ENCODE peak calls at places on chromosomes 2 and 18, in nine cellular contexts. One of them, this sample, is unnamed.

GRCh38 chr2:217027414-217027813 is 167.6 kb upstream of the TNP1 start:
- DNase-seq in KG1: no peak
- DNase-seq in T-helper 1 cell: no peak
- DNase-seq in suprapubic skin: no peak
- DNase-seq in IMR-90: no peak
- DNase-seq in anterior cingulate cortex: no peak
- DNase-seq in NCI-H1092: no peak
- DNase-seq in astrocyte of the spinal cord: no peak
- DNase-seq in HS-5: no peak
- DNase-seq in this sample: no peak

GRCh38 chr18:73043231-73044000 is 175.6 kb upstream of the NETO1 start:
- DNase-seq in IMR-90: no peak
- DNase-seq in T-helper 1 cell: no peak
- DNase-seq in suprapubic skin: no peak
- DNase-seq in anterior cingulate cortex: no peak
- DNase-seq in HS-5: no peak
- DNase-seq in NCI-H1092: peak; percentile 92
- DNase-seq in astrocyte of the spinal cord: no peak
- DNase-seq in KG1: no peak
- DNase-seq in this sample: no peak

GRCh38 chr2:33042819-33043218 is 96.1 kb downstream of the LTBP1 start:
- DNase-seq in suprapubic skin: no peak
- DNase-seq in anterior cingulate cortex: no peak
- DNase-seq in KG1: no peak
- DNase-seq in HS-5: no peak
- DNase-seq in NCI-H1092: no peak
- DNase-seq in astrocyte of the spinal cord: no peak
- DNase-seq in T-helper 1 cell: no peak
- DNase-seq in IMR-90: no peak
- DNase-seq in this sample: no peak

GRCh38 chr2:39007875-39008504 is 112.9 kb downstream of the SOS1 start:
- DNase-seq in IMR-90: no peak
- DNase-seq in anterior cingulate cortex: no peak
- DNase-seq in NCI-H1092: no peak
- DNase-seq in astrocyte of the spinal cord: no peak
- DNase-seq in HS-5: no peak
- DNase-seq in KG1: no peak
- DNase-seq in T-helper 1 cell: no peak
- DNase-seq in suprapubic skin: no peak
- DNase-seq in this sample: no peak

GRCh38 chr2:72793798-72794447 is 31.9 kb downstream of the EXOC6B start:
- DNase-seq in T-helper 1 cell: no peak
- DNase-seq in HS-5: no peak
- DNase-seq in suprapubic skin: no peak
- DNase-seq in KG1: no peak
- DNase-seq in anterior cingulate cortex: no peak
- DNase-seq in NCI-H1092: no peak
- DNase-seq in astrocyte of the spinal cord: no peak
- DNase-seq in IMR-90: peak; percentile 37
- DNase-seq in this sample: peak; percentile 50

GRCh38 chr2:133801956-133802355 is 233.7 kb upstream of the NCKAP5 start:
- DNase-seq in IMR-90: no peak
- DNase-seq in astrocyte of the spinal cord: no peak
- DNase-seq in T-helper 1 cell: no peak
- DNase-seq in suprapubic skin: no peak
- DNase-seq in anterior cingulate cortex: no peak
- DNase-seq in NCI-H1092: no peak
- DNase-seq in HS-5: no peak
- DNase-seq in KG1: no peak
- DNase-seq in this sample: no peak

GRCh38 chr2:216761119-216761518 is 65.8 kb upstream of the IGFBP5 start:
- DNase-seq in T-helper 1 cell: no peak
- DNase-seq in suprapubic skin: no peak
- DNase-seq in KG1: no peak
- DNase-seq in anterior cingulate cortex: no peak
- DNase-seq in astrocyte of the spinal cord: no peak
- DNase-seq in NCI-H1092: peak; percentile 35
- DNase-seq in IMR-90: no peak
- DNase-seq in HS-5: no peak
- DNase-seq in this sample: no peak

GRCh38 chr2:40416486-40416885 is 35.4 kb downstream of the SLC8A1 start:
- DNase-seq in KG1: no peak
- DNase-seq in NCI-H1092: no peak
- DNase-seq in T-helper 1 cell: no peak
- DNase-seq in IMR-90: peak; percentile 54
- DNase-seq in suprapubic skin: no peak
- DNase-seq in anterior cingulate cortex: no peak
- DNase-seq in astrocyte of the spinal cord: peak; percentile 55
- DNase-seq in HS-5: no peak
- DNase-seq in this sample: no peak

GRCh38 chr2:158973511-158973956 is 5.1 kb downstream of the TANC1 start:
- DNase-seq in astrocyte of the spinal cord: peak; percentile 54
- DNase-seq in HS-5: no peak
- DNase-seq in T-helper 1 cell: no peak
- DNase-seq in anterior cingulate cortex: no peak
- DNase-seq in KG1: no peak
- DNase-seq in NCI-H1092: peak; percentile 68
- DNase-seq in suprapubic skin: no peak
- DNase-seq in IMR-90: peak; percentile 51
- DNase-seq in this sample: no peak

This sample was measured in GM23248.